ENCODE peak calls at places on chromosomes 12 and 14, in five cellular contexts. One of them, this sample, is unnamed.

GRCh38 chr14:60721331-60722162 is 2.6 kb downstream of the SIX4 start:
- DNase-seq in GM03348: peak
- DNase-seq in NCI-H82: peak
- DNase-seq in aorta: peak
- DNase-seq in tibial artery: peak
- DNase-seq in this sample: peak

GRCh38 chr12:15532364-15532977 is 210.2 kb downstream of the PTPRO start:
- DNase-seq in tibial artery: no peak
- DNase-seq in GM03348: peak
- DNase-seq in NCI-H82: peak
- DNase-seq in aorta: no peak
- DNase-seq in this sample: peak

GRCh38 chr12:12357697-12358476 is 1.0 kb downstream of the BORCS5 start:
- DNase-seq in GM03348: no peak
- DNase-seq in tibial artery: no peak
- DNase-seq in aorta: no peak
- DNase-seq in NCI-H82: peak
- DNase-seq in this sample: peak

GRCh38 chr12:93699271-93700141 is 22.3 kb downstream of the CRADD start:
- DNase-seq in NCI-H82: peak
- DNase-seq in GM03348: peak
- DNase-seq in aorta: no peak
- DNase-seq in tibial artery: no peak
- DNase-seq in this sample: peak

GRCh38 chr14:100673085-100673806 is 53.4 kb upstream of the DLK1 start:
- DNase-seq in NCI-H82: peak
- DNase-seq in tibial artery: no peak
- DNase-seq in aorta: no peak
- DNase-seq in GM03348: no peak
- DNase-seq in this sample: no peak

GRCh38 chr14:105866841-105867321 is 340.5 kb downstream of the TMEM121 start:
- DNase-seq in aorta: no peak
- DNase-seq in NCI-H82: no peak
- DNase-seq in tibial artery: no peak
- DNase-seq in GM03348: no peak
- DNase-seq in this sample: no peak

GRCh38 chr14:103830511-103831270 is 16.7 kb downstream of the PPP1R13B start:
- DNase-seq in tibial artery: no peak
- DNase-seq in GM03348: no peak
- DNase-seq in aorta: no peak
- DNase-seq in NCI-H82: no peak
- DNase-seq in this sample: no peak

GRCh38 chr14:32940066-32940651 is 1.5 kb downstream of the NPAS3 start:
- DNase-seq in aorta: no peak
- DNase-seq in GM03348: no peak
- DNase-seq in tibial artery: no peak
- DNase-seq in NCI-H82: peak
- DNase-seq in this sample: no peak

GRCh38 chr14:57086271-57087162 is 182.2 kb downstream of the EXOC5 start:
- DNase-seq in NCI-H82: no peak
- DNase-seq in aorta: no peak
- DNase-seq in tibial artery: no peak
- DNase-seq in GM03348: no peak
- DNase-seq in this sample: no peak

GRCh38 chr14:93219103-93219726 is 12.2 kb downstream of the UBR7 start:
- DNase-seq in NCI-H82: peak
- DNase-seq in GM03348: peak
- DNase-seq in aorta: no peak
- DNase-seq in tibial artery: no peak
- DNase-seq in this sample: peak

GRCh38 chr12:48380596-48380995 is 29.9 kb upstream of the ZNF641 start:
- DNase-seq in GM03348: no peak
- DNase-seq in aorta: no peak
- DNase-seq in tibial artery: no peak
- DNase-seq in NCI-H82: no peak
- DNase-seq in this sample: no peak

GRCh38 chr12:685388-685787 is 22.1 kb upstream of the NINJ2 start:
- DNase-seq in GM03348: no peak
- DNase-seq in aorta: no peak
- DNase-seq in NCI-H82: no peak
- DNase-seq in tibial artery: no peak
- DNase-seq in this sample: peak

GRCh38 chr14:102694530-102695171 is 82.6 kb upstream of the TRAF3 start:
- DNase-seq in GM03348: peak
- DNase-seq in aorta: no peak
- DNase-seq in tibial artery: no peak
- DNase-seq in NCI-H82: peak
- DNase-seq in this sample: peak

GRCh38 chr14:90056821-90057220 is 5.0 kb upstream of the KCNK13 start:
- DNase-seq in aorta: no peak
- DNase-seq in tibial artery: no peak
- DNase-seq in NCI-H82: no peak
- DNase-seq in GM03348: no peak
- DNase-seq in this sample: no peak

GRCh38 chr12:47850153-47851084 is 30.7 kb upstream of the HDAC7 start:
- DNase-seq in tibial artery: peak
- DNase-seq in GM03348: no peak
- DNase-seq in NCI-H82: no peak
- DNase-seq in aorta: no peak
- DNase-seq in this sample: no peak

GRCh38 chr14:41925409-41925808 is 318.7 kb downstream of the LRFN5 start:
- DNase-seq in GM03348: peak
- DNase-seq in aorta: no peak
- DNase-seq in tibial artery: no peak
- DNase-seq in NCI-H82: peak
- DNase-seq in this sample: no peak

GRCh38 chr14:44162197-44162596 is 344.9 kb downstream of the FSCB start:
- DNase-seq in tibial artery: no peak
- DNase-seq in GM03348: no peak
- DNase-seq in aorta: no peak
- DNase-seq in NCI-H82: no peak
- DNase-seq in this sample: no peak

GRCh38 chr12:80679346-80680131 is 27.9 kb upstream of the MYF6 start:
- DNase-seq in NCI-H82: peak
- DNase-seq in GM03348: no peak
- DNase-seq in aorta: no peak
- DNase-seq in tibial artery: no peak
- DNase-seq in this sample: peak

GRCh38 chr14:31164115-31164514 is 43.5 kb downstream of the HECTD1 start:
- DNase-seq in aorta: no peak
- DNase-seq in tibial artery: no peak
- DNase-seq in GM03348: no peak
- DNase-seq in NCI-H82: no peak
- DNase-seq in this sample: no peak

GRCh38 chr12:65673732-65674131 is 150.6 kb upstream of the HMGA2 start:
- DNase-seq in NCI-H82: no peak
- DNase-seq in aorta: no peak
- DNase-seq in GM03348: peak
- DNase-seq in tibial artery: no peak
- DNase-seq in this sample: peak

GRCh38 chr12:93582351-93582750 is 9.9 kb downstream of the SOCS2 start:
- DNase-seq in GM03348: no peak
- DNase-seq in NCI-H82: no peak
- DNase-seq in tibial artery: no peak
- DNase-seq in aorta: no peak
- DNase-seq in this sample: no peak

GRCh38 chr12:124510301-124510970 is 57.0 kb downstream of the NCOR2 start:
- DNase-seq in NCI-H82: peak
- DNase-seq in GM03348: no peak
- DNase-seq in aorta: peak
- DNase-seq in tibial artery: no peak
- DNase-seq in this sample: peak

GRCh38 chr14:77155083-77155482 is 13.5 kb upstream of the ZDHHC22 start:
- DNase-seq in tibial artery: no peak
- DNase-seq in NCI-H82: no peak
- DNase-seq in aorta: no peak
- DNase-seq in GM03348: no peak
- DNase-seq in this sample: no peak

GRCh38 chr12:52175411-52176350 is 16.1 kb downstream of the KRT80 start:
- DNase-seq in GM03348: no peak
- DNase-seq in tibial artery: no peak
- DNase-seq in aorta: no peak
- DNase-seq in NCI-H82: no peak
- DNase-seq in this sample: peak

GRCh38 chr14:68716698-68717097 is 76.2 kb downstream of the ZFP36L1 start:
- DNase-seq in aorta: no peak
- DNase-seq in NCI-H82: no peak
- DNase-seq in tibial artery: no peak
- DNase-seq in GM03348: no peak
- DNase-seq in this sample: no peak

GRCh38 chr14:72876021-72876709 is 17.7 kb downstream of the DPF3 start:
- DNase-seq in NCI-H82: no peak
- DNase-seq in GM03348: no peak
- DNase-seq in tibial artery: no peak
- DNase-seq in aorta: no peak
- DNase-seq in this sample: no peak

GRCh38 chr14:91996951-91997371 is 42.9 kb downstream of the TRIP11 start:
- DNase-seq in aorta: no peak
- DNase-seq in NCI-H82: peak
- DNase-seq in GM03348: peak
- DNase-seq in tibial artery: no peak
- DNase-seq in this sample: peak

GRCh38 chr14:37246427-37246829 is 48.7 kb downstream of the MIPOL1 start:
- DNase-seq in aorta: no peak
- DNase-seq in GM03348: peak
- DNase-seq in tibial artery: no peak
- DNase-seq in NCI-H82: peak
- DNase-seq in this sample: peak

GRCh38 chr14:92507174-92507768 is 6.3 kb upstream of the RIN3 start:
- DNase-seq in aorta: no peak
- DNase-seq in NCI-H82: no peak
- DNase-seq in GM03348: no peak
- DNase-seq in tibial artery: no peak
- DNase-seq in this sample: no peak

GRCh38 chr12:124856132-124856841 is 7.4 kb downstream of the SCARB1 start:
- DNase-seq in tibial artery: no peak
- DNase-seq in NCI-H82: peak
- DNase-seq in GM03348: no peak
- DNase-seq in aorta: no peak
- DNase-seq in this sample: peak

GRCh38 chr12:23093488-23093887 is 468.5 kb downstream of the ETNK1 start:
- DNase-seq in tibial artery: no peak
- DNase-seq in GM03348: no peak
- DNase-seq in aorta: no peak
- DNase-seq in NCI-H82: no peak
- DNase-seq in this sample: no peak

GRCh38 chr14:87343641-87344040 is 649.3 kb downstream of the GALC start:
- DNase-seq in NCI-H82: no peak
- DNase-seq in tibial artery: no peak
- DNase-seq in GM03348: no peak
- DNase-seq in aorta: no peak
- DNase-seq in this sample: no peak

This sample was measured in myocyte.